ENCODE peak calls at places on chromosomes 7 and 10, in seven cellular contexts. Y is mesendoderm, C is neuronal stem cell, D is trophoblast cell, H is mesenchymal stem cell, J is H9, X is H1. F is an unnamed sample.

GRCh38 chr10:95391570-95392249 is 100.9 kb upstream of the PDLIM1 start:
- DNase-seq in D (no peak), X (no peak), J (peak; percentile 67), Y (peak; percentile 63), C (peak; percentile 21), H (peak; percentile 48), F (peak; percentile 46)

GRCh38 chr10:32244421-32245207 is 102.3 kb downstream of the EPC1 start:
- DNase-seq in X (no peak), H (no peak), D (peak; percentile 39), Y (no peak), J (no peak), C (no peak), F (no peak)

GRCh38 chr10:76408646-76409045 is 977.2 kb downstream of the LRMDA start:
- DNase-seq in C (no peak), J (no peak), X (no peak), H (peak; percentile 79), D (no peak), Y (no peak), F (no peak)

GRCh38 chr7:7956531-7957221 is 11.9 kb upstream of the GLCCI1 start:
- DNase-seq in C (no peak), J (no peak), X (no peak), H (peak; percentile 22), D (no peak), Y (no peak), F (peak; percentile 78)

GRCh38 chr10:76436367-76436766 is 1004.9 kb downstream of the LRMDA start:
- DNase-seq in X (no peak), Y (no peak), C (no peak), J (no peak), D (no peak), H (no peak), F (no peak)

GRCh38 chr7:106339513-106340246 is 54.9 kb upstream of the NAMPT start:
- DNase-seq in Y (no peak), H (no peak), X (no peak), J (no peak), D (no peak), C (no peak), F (no peak)

GRCh38 chr7:103660455-103661371 is 214.7 kb upstream of the SLC26A5 start:
- DNase-seq in Y (peak; percentile 92), J (no peak), X (no peak), H (peak; percentile 33), C (peak; percentile 6), D (peak; percentile 7), F (peak; percentile 75)

GRCh38 chr10:34413214-34413613 is 401.9 kb downstream of the PARD3 start:
- DNase-seq in J (no peak), C (no peak), H (no peak), D (no peak), X (no peak), Y (peak; percentile 78), F (no peak)

GRCh38 chr7:50921114-50921513 is 138.4 kb upstream of the GRB10 start:
- DNase-seq in D (no peak), Y (no peak), H (no peak), X (no peak), C (no peak), J (no peak), F (no peak)

GRCh38 chr7:93145324-93145723 is 2.9 kb downstream of the SAMD9L start:
- DNase-seq in Y (no peak), C (no peak), H (no peak), X (no peak), D (no peak), J (no peak), F (no peak)

GRCh38 chr10:78559514-78560392 is 509.0 kb upstream of the ZMIZ1 start:
- DNase-seq in X (no peak), J (peak; percentile 42), D (no peak), H (no peak), C (no peak), Y (peak; percentile 28), F (no peak)

GRCh38 chr7:112112822-112113255 is 93.4 kb downstream of the DOCK4 start:
- DNase-seq in H (peak; percentile 78), D (peak; percentile 19), J (no peak), X (no peak), C (no peak), Y (no peak), F (peak; percentile 54)

GRCh38 chr7:141071260-141071854 is 2.5 kb upstream of the TMEM178B start:
- DNase-seq in C (peak; percentile 74), Y (peak; percentile 82), X (peak; percentile 54), J (peak; percentile 86), H (no peak), D (no peak), F (no peak)

GRCh38 chr10:65571011-65571570 is 1354.7 kb upstream of the LRRTM3 start:
- DNase-seq in Y (peak; percentile 71), J (peak; percentile 34), H (peak; percentile 9), X (no peak), D (no peak), C (no peak), F (no peak)

GRCh38 chr7:82443044-82443800 is at the start of gene CACNA2D1:
- DNase-seq in X (no peak), Y (peak; percentile 80), D (no peak), J (peak; percentile 54), C (peak; percentile 41), H (no peak), F (no peak)

GRCh38 chr10:75035975-75036708 is 75.3 kb upstream of the SAMD8 start:
- DNase-seq in X (no peak), D (no peak), Y (no peak), H (peak; percentile 41), C (no peak), J (no peak), F (peak; percentile 68)

GRCh38 chr10:15306881-15307280 is 64.2 kb downstream of the FAM171A1 start:
- DNase-seq in Y (no peak), H (no peak), X (no peak), C (no peak), D (no peak), J (no peak), F (no peak)

GRCh38 chr10:80462986-80463741 is 9.1 kb downstream of the TSPAN14 start:
- DNase-seq in J (no peak), Y (no peak), D (no peak), C (no peak), X (no peak), H (peak; percentile 84), F (peak; percentile 81)

GRCh38 chr7:127487381-127487780 is 94.9 kb upstream of the ZNF800 start:
- DNase-seq in J (no peak), C (no peak), H (no peak), D (no peak), Y (peak; percentile 65), X (no peak), F (no peak)

GRCh38 chr7:127484954-127485353 is 92.4 kb upstream of the ZNF800 start:
- DNase-seq in C (no peak), D (no peak), J (no peak), H (no peak), Y (no peak), X (no peak), F (no peak)

GRCh38 chr7:127486654-127487053 is 94.1 kb upstream of the ZNF800 start:
- DNase-seq in Y (peak; percentile 33), X (no peak), C (no peak), D (no peak), H (no peak), J (peak; percentile 32), F (peak; percentile 0)

GRCh38 chr7:127485482-127485881 is 93.0 kb upstream of the ZNF800 start:
- DNase-seq in H (no peak), Y (no peak), X (no peak), J (no peak), D (no peak), C (no peak), F (no peak)
- H3K4ac ChIP-seq in H (no peak overlapping the region), Y (no peak overlapping the region), X (no peak overlapping the region), J (no peak overlapping the region), D (no peak overlapping the region), C (no peak overlapping the region), F (no peak overlapping the region)

GRCh38 chr7:134601459-134601858 is 45.2 kb upstream of the BPGM start:
- DNase-seq in H (no peak), Y (no peak), C (no peak), D (no peak), J (no peak), X (no peak), F (no peak)
- H3K4ac ChIP-seq in H (no peak overlapping the region), Y (no peak overlapping the region), C (no peak overlapping the region), D (no peak overlapping the region), J (no peak overlapping the region), X (no peak overlapping the region), F (no peak overlapping the region)

DNA sequence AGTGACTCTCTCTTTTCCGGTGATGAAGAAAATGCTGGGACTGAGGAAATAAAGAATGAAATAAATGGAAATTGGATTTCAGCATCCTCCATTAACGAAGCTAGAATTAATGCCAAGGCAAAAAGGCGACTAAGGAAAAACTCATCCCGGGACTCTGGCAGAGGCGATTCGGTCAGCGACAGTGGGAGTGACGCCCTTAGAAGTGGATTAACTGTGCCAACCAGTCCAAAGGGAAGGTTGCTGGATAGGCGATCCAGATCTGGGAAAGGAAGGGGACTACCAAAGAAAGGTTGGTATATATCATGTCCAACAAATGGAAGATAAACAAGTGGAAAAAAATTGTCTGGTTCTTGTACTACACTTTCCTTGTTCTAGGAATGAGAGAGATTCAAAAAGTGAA is 9.5 kb downstream of the PDCD4 start:
- DNase-seq in D (no peak), H (no peak), J (no peak), C (no peak), Y (no peak), X (no peak), F (no peak)
- H3K4ac ChIP-seq in D (no peak overlapping the region), H (no peak overlapping the region), J (no peak overlapping the region), C (no peak overlapping the region), Y (no peak overlapping the region), X (no peak overlapping the region), F (no peak overlapping the region)

GRCh38 chr10:131238669-131239280 is 72.7 kb downstream of the TCERG1L start:
- DNase-seq in Y (no peak), J (no peak), X (no peak), D (no peak), H (no peak), C (no peak), F (no peak)
- H3K4ac ChIP-seq in Y (no peak overlapping the region), J (no peak overlapping the region), X (no peak overlapping the region), D (no peak overlapping the region), H (no peak overlapping the region), C (no peak overlapping the region), F (no peak overlapping the region)

GRCh38 chr10:59622320-59622901 is 87.2 kb downstream of the SLC16A9 start:
- DNase-seq in H (peak; percentile 70), C (peak; percentile 39), J (peak; percentile 70), Y (peak; percentile 75), D (peak; percentile 65), X (no peak), F (peak; percentile 61)
- H3K4ac ChIP-seq in H (no peak overlapping the region), C (no peak overlapping the region), J (no peak overlapping the region), Y (no peak overlapping the region), D (no peak overlapping the region), X (no peak overlapping the region), F (no peak overlapping the region)